ENCODE peak calls at places on chromosomes 16 and 17, in nine cellular contexts. V is A549; I is effector memory CD8-positive, alpha-beta T cell; R is CD4-positive, alpha-beta T cell; B is right cardiac atrium; S is pancreas; Y is right lobe of liver; J is gastroesophageal sphincter; D is body of pancreas. A is an unnamed sample.

GRCh38 chr16:67874147-67874771 is 1.4 kb downstream of the EDC4 start:
- ATAC-seq in R (no peak), V (no peak), B (no peak), I (no peak), S (no peak), J (no peak), D (no peak), Y (no peak), A (peak; percentile 9)

GRCh38 chr17:61412860-61413653 is 13.4 kb downstream of the TBX2 start:
- ATAC-seq in D (no peak), V (peak; percentile 3), R (peak; percentile 3), S (no peak), B (peak; percentile 1), Y (no peak), J (peak; percentile 0), I (no peak), A (no peak)

GRCh38 chr16:54266363-54266955 is 20.1 kb downstream of the IRX3 start:
- ATAC-seq in R (no peak), J (peak; percentile 80), D (no peak), B (peak; percentile 75), I (no peak), S (no peak), Y (peak; percentile 89), V (no peak), A (peak; percentile 68)

GRCh38 chr17:77511514-77512061 is 370.8 kb downstream of the SEC14L1 start:
- ATAC-seq in B (no peak), J (no peak), V (no peak), S (no peak), I (no peak), Y (no peak), D (no peak), R (no peak), A (no peak)

GRCh38 chr16:49701867-49702494 is 153.9 kb downstream of the ZNF423 start:
- ATAC-seq in D (peak; percentile 23), V (peak; percentile 51), S (peak; percentile 38), J (peak; percentile 86), R (no peak), Y (no peak), B (peak; percentile 58), I (no peak), A (no peak)

GRCh38 chr16:16863672-16864071 is 484.7 kb downstream of the NPIPA7 start:
- ATAC-seq in R (no peak), I (no peak), B (peak; percentile 64), V (no peak), J (no peak), Y (no peak), D (no peak), S (no peak), A (no peak)

GRCh38 chr16:19132898-19133297 is 19.1 kb downstream of the ITPRIPL2 start:
- ATAC-seq in D (no peak), V (no peak), S (no peak), B (no peak), Y (no peak), J (no peak), I (no peak), R (no peak), A (peak; percentile 41)

GRCh38 chr16:48276102-48276501 is 28.8 kb upstream of the ABCC11 start:
- ATAC-seq in V (no peak), D (peak; percentile 85), B (no peak), R (no peak), Y (peak; percentile 88), J (peak; percentile 28), S (peak; percentile 86), I (no peak), A (no peak)

GRCh38 chr17:33990943-33991706 is 264.0 kb upstream of the CCL2 start:
- ATAC-seq in V (no peak), B (no peak), Y (no peak), J (no peak), R (no peak), S (no peak), D (no peak), I (no peak), A (no peak)

GRCh38 chr17:9890124-9890523 is 14.9 kb downstream of the RCVRN start:
- ATAC-seq in S (peak; percentile 58), Y (no peak), J (no peak), V (peak; percentile 87), I (no peak), B (peak; percentile 56), R (no peak), D (no peak), A (no peak)

GRCh38 chr17:74601944-74602572 is 10.0 kb upstream of the CD300LD start:
- ATAC-seq in I (no peak), S (peak; percentile 58), B (no peak), D (no peak), R (no peak), J (no peak), V (peak; percentile 85), Y (peak; percentile 62), A (peak; percentile 15)

GRCh38 chr17:21573961-21574610 is 118.2 kb upstream of the KCNJ18 start:
- ATAC-seq in B (peak; percentile 93), R (peak; percentile 89), S (peak; percentile 93), Y (peak; percentile 45), D (peak; percentile 79), I (peak; percentile 43), J (peak; percentile 74), V (no peak), A (no peak)

GRCh38 chr17:77914440-77915254 is 43.9 kb upstream of the TNRC6C start:
- ATAC-seq in Y (peak; percentile 77), D (peak; percentile 65), V (peak; percentile 85), S (peak; percentile 88), R (peak; percentile 24), I (no peak), J (no peak), B (no peak), A (peak; percentile 44)

GRCh38 chr17:14442798-14443553 is 142.1 kb downstream of the HS3ST3B1 start:
- ATAC-seq in R (no peak), V (no peak), J (no peak), Y (no peak), D (no peak), B (no peak), I (no peak), S (no peak), A (no peak)

GRCh38 chr17:56602292-56603130 is 9.0 kb downstream of the NOG start:
- ATAC-seq in D (no peak), V (no peak), I (no peak), S (no peak), J (no peak), B (no peak), R (peak; percentile 85), Y (no peak), A (no peak)

GRCh38 chr16:14015948-14016347 is 55.2 kb upstream of the MRTFB start:
- ATAC-seq in R (no peak), S (peak; percentile 19), I (no peak), V (peak; percentile 53), Y (peak; percentile 35), J (peak; percentile 61), D (peak; percentile 34), B (peak; percentile 87), A (peak; percentile 53)

A was measured in esophagus mucosa.